ENCODE peak calls at places on chromosomes 11 and 22, in five cellular contexts. One of them, this sample, is unnamed.

GRCh38 chr11:72762641-72763304 is 10.6 kb upstream of the ARAP1 start:
- DNase-seq in SK-N-SH: no peak
- DNase-seq in choroid plexus epithelial cell: no peak
- DNase-seq in naive thymus-derived CD4-positive, alpha-beta T cell: no peak
- DNase-seq in GM23248: no peak
- DNase-seq in this sample: no peak

GRCh38 chr11:47172740-47173139 is 3.9 kb downstream of the ARFGAP2 start:
- DNase-seq in SK-N-SH: no peak
- DNase-seq in choroid plexus epithelial cell: no peak
- DNase-seq in naive thymus-derived CD4-positive, alpha-beta T cell: no peak
- DNase-seq in GM23248: no peak
- DNase-seq in this sample: no peak

GRCh38 chr11:74697722-74698121 is 33.5 kb downstream of the CHRDL2 start:
- DNase-seq in SK-N-SH: no peak
- DNase-seq in choroid plexus epithelial cell: no peak
- DNase-seq in naive thymus-derived CD4-positive, alpha-beta T cell: no peak
- DNase-seq in GM23248: no peak
- DNase-seq in this sample: no peak

GRCh38 chr11:45881708-45882368 is 3.6 kb upstream of the MAPK8IP1 start:
- DNase-seq in SK-N-SH: peak
- DNase-seq in choroid plexus epithelial cell: peak
- DNase-seq in naive thymus-derived CD4-positive, alpha-beta T cell: no peak
- DNase-seq in GM23248: no peak
- DNase-seq in this sample: no peak

GRCh38 chr11:10307022-10307410 is 2.1 kb downstream of the ADM start:
- DNase-seq in SK-N-SH: no peak
- DNase-seq in choroid plexus epithelial cell: no peak
- DNase-seq in naive thymus-derived CD4-positive, alpha-beta T cell: no peak
- DNase-seq in GM23248: no peak
- DNase-seq in this sample: no peak

GRCh38 chr11:128456566-128457268 is 130.6 kb downstream of the ETS1 start:
- DNase-seq in SK-N-SH: no peak
- DNase-seq in choroid plexus epithelial cell: no peak
- DNase-seq in naive thymus-derived CD4-positive, alpha-beta T cell: no peak
- DNase-seq in GM23248: no peak
- DNase-seq in this sample: no peak

GRCh38 chr11:117433717-117434116 is 106.1 kb downstream of the CEP164 start:
- DNase-seq in SK-N-SH: no peak
- DNase-seq in choroid plexus epithelial cell: no peak
- DNase-seq in naive thymus-derived CD4-positive, alpha-beta T cell: no peak
- DNase-seq in GM23248: no peak
- DNase-seq in this sample: no peak

GRCh38 chr11:114340311-114341131 is 44.3 kb downstream of the NNMT start:
- DNase-seq in SK-N-SH: peak
- DNase-seq in choroid plexus epithelial cell: peak
- DNase-seq in naive thymus-derived CD4-positive, alpha-beta T cell: no peak
- DNase-seq in GM23248: peak
- DNase-seq in this sample: peak

GRCh38 chr11:29231991-29232390 is 784.8 kb downstream of the KCNA4 start:
- DNase-seq in SK-N-SH: no peak
- DNase-seq in choroid plexus epithelial cell: no peak
- DNase-seq in naive thymus-derived CD4-positive, alpha-beta T cell: no peak
- DNase-seq in GM23248: no peak
- DNase-seq in this sample: no peak

GRCh38 chr11:75384438-75385080 is 14.8 kb upstream of the RPS3 start:
- DNase-seq in SK-N-SH: peak
- DNase-seq in choroid plexus epithelial cell: peak
- DNase-seq in naive thymus-derived CD4-positive, alpha-beta T cell: peak
- DNase-seq in GM23248: peak
- DNase-seq in this sample: peak

GRCh38 chr11:133361689-133361994 is 170.7 kb downstream of the OPCML start:
- DNase-seq in SK-N-SH: no peak
- DNase-seq in choroid plexus epithelial cell: no peak
- DNase-seq in naive thymus-derived CD4-positive, alpha-beta T cell: no peak
- DNase-seq in GM23248: no peak
- DNase-seq in this sample: no peak

GRCh38 chr22:46432164-46433068 is 96.9 kb downstream of the TRMU start:
- DNase-seq in SK-N-SH: no peak
- DNase-seq in choroid plexus epithelial cell: peak
- DNase-seq in naive thymus-derived CD4-positive, alpha-beta T cell: no peak
- DNase-seq in GM23248: no peak
- DNase-seq in this sample: no peak

GRCh38 chr11:132024587-132025295 is 654.3 kb downstream of the NTM start:
- DNase-seq in SK-N-SH: no peak
- DNase-seq in choroid plexus epithelial cell: peak
- DNase-seq in naive thymus-derived CD4-positive, alpha-beta T cell: no peak
- DNase-seq in GM23248: peak
- DNase-seq in this sample: no peak

GRCh38 chr11:92893276-92893675 is 76.2 kb upstream of the MTNR1B start:
- DNase-seq in SK-N-SH: no peak
- DNase-seq in choroid plexus epithelial cell: no peak
- DNase-seq in naive thymus-derived CD4-positive, alpha-beta T cell: no peak
- DNase-seq in GM23248: peak
- DNase-seq in this sample: no peak

GRCh38 chr22:49853981-49854791 is 542 bp downstream of the ZBED4 start:
- DNase-seq in SK-N-SH: peak
- DNase-seq in choroid plexus epithelial cell: peak
- DNase-seq in naive thymus-derived CD4-positive, alpha-beta T cell: no peak
- DNase-seq in GM23248: peak
- DNase-seq in this sample: peak

GRCh38 chr11:16775604-16776283 is 37.3 kb downstream of the C11orf58 start:
- DNase-seq in SK-N-SH: no peak
- DNase-seq in choroid plexus epithelial cell: no peak
- DNase-seq in naive thymus-derived CD4-positive, alpha-beta T cell: no peak
- DNase-seq in GM23248: no peak
- DNase-seq in this sample: peak

GRCh38 chr22:16777284-16777924 is 47.8 kb downstream of the XKR3 start:
- DNase-seq in SK-N-SH: no peak
- DNase-seq in choroid plexus epithelial cell: no peak
- DNase-seq in naive thymus-derived CD4-positive, alpha-beta T cell: no peak
- DNase-seq in GM23248: no peak
- DNase-seq in this sample: no peak

GRCh38 chr11:102603091-102603490 is 22.0 kb downstream of the MMP20 start:
- DNase-seq in SK-N-SH: no peak
- DNase-seq in choroid plexus epithelial cell: peak
- DNase-seq in naive thymus-derived CD4-positive, alpha-beta T cell: no peak
- DNase-seq in GM23248: peak
- DNase-seq in this sample: no peak

GRCh38 chr11:118098996-118099837 is 12.5 kb upstream of the SMIM35 start:
- DNase-seq in SK-N-SH: no peak
- DNase-seq in choroid plexus epithelial cell: no peak
- DNase-seq in naive thymus-derived CD4-positive, alpha-beta T cell: no peak
- DNase-seq in GM23248: no peak
- DNase-seq in this sample: peak

GRCh38 chr22:44284711-44285110 is 28.0 kb downstream of the SHISAL1 start:
- DNase-seq in SK-N-SH: no peak
- DNase-seq in choroid plexus epithelial cell: no peak
- DNase-seq in naive thymus-derived CD4-positive, alpha-beta T cell: no peak
- DNase-seq in GM23248: no peak
- DNase-seq in this sample: no peak

GRCh38 chr22:27445876-27446275 is 355.7 kb downstream of the MN1 start:
- DNase-seq in SK-N-SH: no peak
- DNase-seq in choroid plexus epithelial cell: peak
- DNase-seq in naive thymus-derived CD4-positive, alpha-beta T cell: no peak
- DNase-seq in GM23248: no peak
- DNase-seq in this sample: no peak

GRCh38 chr11:121024989-121025388 is 1.1 kb downstream of the TBCEL start:
- DNase-seq in SK-N-SH: no peak
- DNase-seq in choroid plexus epithelial cell: peak
- DNase-seq in naive thymus-derived CD4-positive, alpha-beta T cell: no peak
- DNase-seq in GM23248: peak
- DNase-seq in this sample: no peak

GRCh38 chr11:107916671-107917241 is 11.5 kb upstream of the RAB39A start:
- DNase-seq in SK-N-SH: no peak
- DNase-seq in choroid plexus epithelial cell: peak
- DNase-seq in naive thymus-derived CD4-positive, alpha-beta T cell: peak
- DNase-seq in GM23248: peak
- DNase-seq in this sample: peak

DNA sequence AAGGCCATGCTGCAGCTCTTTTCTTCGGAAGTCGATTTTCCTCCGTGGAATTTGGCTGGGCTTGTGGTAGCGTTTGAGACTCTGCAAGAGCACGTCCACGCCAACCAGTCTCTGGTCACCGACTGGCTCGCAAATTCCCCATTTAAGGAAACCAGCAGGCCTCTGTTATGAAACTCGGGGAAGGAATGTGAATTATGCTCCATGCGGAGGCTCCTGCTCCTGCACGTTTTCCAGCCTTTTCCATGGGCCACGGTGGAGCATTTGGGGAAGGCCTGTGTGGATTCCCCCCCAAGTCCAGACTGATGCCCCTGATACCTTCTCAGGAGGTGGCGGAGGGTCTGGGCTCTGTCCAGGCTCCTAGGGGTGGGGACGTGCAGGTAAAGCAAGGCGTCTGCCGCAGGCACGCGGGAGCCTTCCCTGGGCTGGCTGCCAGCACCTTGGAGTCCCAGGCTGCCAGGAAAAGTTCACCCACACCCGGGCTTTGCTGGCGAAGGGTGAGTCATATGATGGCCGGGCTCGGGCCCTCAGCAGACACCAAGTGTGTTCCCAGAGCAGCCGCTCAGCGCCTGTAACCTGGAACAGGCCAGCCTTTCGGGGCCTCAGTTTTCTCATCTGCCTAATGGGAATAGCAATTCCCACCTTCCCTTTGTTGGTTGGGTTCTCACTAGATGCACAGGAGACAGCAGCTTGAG is 41.9 kb downstream of the LRP5 start:
- DNase-seq in SK-N-SH: no peak
- DNase-seq in choroid plexus epithelial cell: peak
- DNase-seq in naive thymus-derived CD4-positive, alpha-beta T cell: no peak
- DNase-seq in GM23248: peak
- DNase-seq in this sample: no peak
- H3K4me3 ChIP-seq in SK-N-SH: no peak
- H3K4me3 ChIP-seq in choroid plexus epithelial cell: no peak
- H3K4me3 ChIP-seq in naive thymus-derived CD4-positive, alpha-beta T cell: no peak
- H3K4me3 ChIP-seq in GM23248: no peak
- H3K4me3 ChIP-seq in this sample: no peak

GRCh38 chr11:95592455-95592854 is 197.1 kb downstream of the FAM76B start:
- DNase-seq in SK-N-SH: no peak
- DNase-seq in choroid plexus epithelial cell: peak
- DNase-seq in naive thymus-derived CD4-positive, alpha-beta T cell: no peak
- DNase-seq in GM23248: no peak
- DNase-seq in this sample: peak
- H3K4me3 ChIP-seq in SK-N-SH: no peak
- H3K4me3 ChIP-seq in choroid plexus epithelial cell: no peak
- H3K4me3 ChIP-seq in naive thymus-derived CD4-positive, alpha-beta T cell: no peak
- H3K4me3 ChIP-seq in GM23248: no peak
- H3K4me3 ChIP-seq in this sample: no peak

DNA sequence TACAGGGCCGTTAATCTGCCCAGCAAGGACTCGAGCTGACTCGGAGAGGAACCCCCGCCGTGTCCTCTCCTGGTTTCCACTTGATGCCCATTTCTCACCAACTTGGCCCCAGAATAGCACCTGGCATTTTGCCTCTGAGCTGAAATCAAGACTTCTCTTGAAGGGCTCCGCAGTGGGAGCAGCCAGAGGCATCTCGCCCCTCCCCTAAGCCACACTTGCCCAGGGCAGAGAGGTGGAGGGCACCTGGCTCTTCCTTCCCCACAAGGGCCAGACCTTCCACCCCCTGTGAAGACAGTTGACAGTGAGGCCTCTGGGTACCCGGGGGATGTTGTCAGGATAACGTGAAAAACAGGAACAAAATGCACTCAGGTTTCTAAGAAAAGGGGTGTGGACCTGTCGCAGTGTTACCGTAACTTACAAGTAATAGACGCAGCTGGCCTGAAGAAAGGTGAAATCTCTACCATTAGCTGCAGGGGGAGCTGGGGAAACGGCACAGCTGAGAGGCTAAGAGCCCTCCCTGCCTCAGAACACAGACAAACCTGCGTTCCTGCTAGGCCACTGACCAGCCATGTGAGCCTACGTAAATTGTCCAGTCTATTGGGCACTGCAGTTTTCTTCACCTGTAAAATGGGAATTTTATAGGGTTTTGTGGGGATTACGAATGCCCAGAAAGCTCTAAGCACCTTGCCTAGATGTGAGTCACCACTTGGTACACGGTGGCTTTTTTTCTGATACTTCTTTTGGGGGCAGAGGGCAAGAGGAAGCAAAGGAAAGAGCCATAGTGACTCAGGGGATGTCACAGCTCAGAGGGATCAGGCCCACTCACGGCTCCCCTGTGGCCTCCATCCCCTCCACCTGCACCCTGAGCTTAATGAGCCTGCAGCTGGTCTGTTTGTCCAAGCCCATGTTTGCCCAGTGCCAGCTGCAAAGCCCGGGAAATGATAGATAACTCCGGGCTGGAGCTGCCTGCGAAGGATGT is 18.6 kb upstream of the CABP7 start:
- DNase-seq in SK-N-SH: peak
- DNase-seq in choroid plexus epithelial cell: peak
- DNase-seq in naive thymus-derived CD4-positive, alpha-beta T cell: no peak
- DNase-seq in GM23248: peak
- DNase-seq in this sample: peak
- H3K4me3 ChIP-seq in SK-N-SH: no peak
- H3K4me3 ChIP-seq in choroid plexus epithelial cell: no peak
- H3K4me3 ChIP-seq in naive thymus-derived CD4-positive, alpha-beta T cell: no peak
- H3K4me3 ChIP-seq in GM23248: no peak
- H3K4me3 ChIP-seq in this sample: no peak

GRCh38 chr11:61727401-61727811 is 25.0 kb upstream of the MYRF start:
- DNase-seq in SK-N-SH: no peak
- DNase-seq in choroid plexus epithelial cell: no peak
- DNase-seq in naive thymus-derived CD4-positive, alpha-beta T cell: no peak
- DNase-seq in GM23248: no peak
- DNase-seq in this sample: no peak
- H3K4me3 ChIP-seq in SK-N-SH: no peak
- H3K4me3 ChIP-seq in choroid plexus epithelial cell: no peak
- H3K4me3 ChIP-seq in naive thymus-derived CD4-positive, alpha-beta T cell: no peak
- H3K4me3 ChIP-seq in GM23248: no peak
- H3K4me3 ChIP-seq in this sample: no peak

GRCh38 chr11:61769169-61769920 is 16.9 kb downstream of the MYRF start:
- DNase-seq in SK-N-SH: no peak
- DNase-seq in choroid plexus epithelial cell: peak
- DNase-seq in naive thymus-derived CD4-positive, alpha-beta T cell: no peak
- DNase-seq in GM23248: no peak
- DNase-seq in this sample: no peak
- H3K4me3 ChIP-seq in SK-N-SH: no peak
- H3K4me3 ChIP-seq in choroid plexus epithelial cell: no peak
- H3K4me3 ChIP-seq in naive thymus-derived CD4-positive, alpha-beta T cell: no peak
- H3K4me3 ChIP-seq in GM23248: no peak
- H3K4me3 ChIP-seq in this sample: no peak